ENCODE peak calls at places on chromosome 15, in five cellular contexts. G is A549, C is thyroid gland, H is gastrocnemius medialis, M is Peyer's patch. Q is an unnamed sample. For H3K4me1, the result is how much of the 10 kb centered on the place peaks cover.

GRCh38 chr15:70024521-70024920 is 73.2 kb downstream of the TLE3 start:
- DNase-seq in G (no peak), C (peak), H (no peak), M (no peak), Q (no peak)

GRCh38 chr15:93235926-93236781 is 147.1 kb upstream of the RGMA start:
- DNase-seq in G (peak), C (peak), H (peak), M (peak), Q (peak)

GRCh38 chr15:70867911-70868467 is 14.0 kb upstream of the LARP6 start:
- DNase-seq in G (no peak), C (no peak), H (no peak), M (no peak), Q (peak)

GRCh38 chr15:31483924-31484368 is 157.3 kb downstream of the KLF13 start:
- DNase-seq in G (no peak), C (no peak), H (no peak), M (peak), Q (no peak)

GRCh38 chr15:73959012-73959581 is 32.8 kb downstream of the LOXL1 start:
- DNase-seq in G (no peak), C (no peak), H (no peak), M (no peak), Q (no peak)

GRCh38 chr15:41494922-41495735 is 1.5 kb downstream of the ITPKA start:
- DNase-seq in G (no peak), C (no peak), H (no peak), M (peak), Q (no peak)

GRCh38 chr15:27238209-27238608 is 267.2 kb downstream of the GABRG3 start:
- DNase-seq in G (no peak), C (no peak), H (no peak), M (no peak), Q (no peak)

GRCh38 chr15:88337993-88338392 is 81.5 kb upstream of the NTRK3 start:
- DNase-seq in G (peak), C (no peak), H (no peak), M (no peak), Q (no peak)

GRCh38 chr15:24076090-24076784 is 389.1 kb upstream of the NDN start:
- DNase-seq in G (no peak), C (no peak), H (no peak), M (no peak), Q (no peak)

GRCh38 chr15:94576889-94577533 is 345.6 kb downstream of the MCTP2 start:
- DNase-seq in G (peak), C (peak), H (no peak), M (peak), Q (peak)

GRCh38 chr15:33200903-33201302 is 6.4 kb upstream of the FMN1 start:
- DNase-seq in G (no peak), C (no peak), H (no peak), M (no peak), Q (no peak)

GRCh38 chr15:83571820-83572707 is 81.9 kb upstream of the ADAMTSL3 start:
- DNase-seq in G (peak), C (no peak), H (no peak), M (no peak), Q (no peak)

GRCh38 chr15:80844011-80844732 is 65.0 kb downstream of the CEMIP start:
- DNase-seq in G (no peak), C (no peak), H (no peak), M (no peak), Q (no peak)
- H3K27ac ChIP-seq in G (no peak), C (no peak), H (no peak), M (no peak), Q (no peak)

GRCh38 chr15:85591622-85592021 is 203.1 kb downstream of the KLHL25 start:
- DNase-seq in G (no peak), C (no peak), H (no peak), M (no peak), Q (no peak)
- H3K4me1 ChIP-seq in G (half or more), C (under half), H (half or more), M (under half), Q (half or more)

DNA sequence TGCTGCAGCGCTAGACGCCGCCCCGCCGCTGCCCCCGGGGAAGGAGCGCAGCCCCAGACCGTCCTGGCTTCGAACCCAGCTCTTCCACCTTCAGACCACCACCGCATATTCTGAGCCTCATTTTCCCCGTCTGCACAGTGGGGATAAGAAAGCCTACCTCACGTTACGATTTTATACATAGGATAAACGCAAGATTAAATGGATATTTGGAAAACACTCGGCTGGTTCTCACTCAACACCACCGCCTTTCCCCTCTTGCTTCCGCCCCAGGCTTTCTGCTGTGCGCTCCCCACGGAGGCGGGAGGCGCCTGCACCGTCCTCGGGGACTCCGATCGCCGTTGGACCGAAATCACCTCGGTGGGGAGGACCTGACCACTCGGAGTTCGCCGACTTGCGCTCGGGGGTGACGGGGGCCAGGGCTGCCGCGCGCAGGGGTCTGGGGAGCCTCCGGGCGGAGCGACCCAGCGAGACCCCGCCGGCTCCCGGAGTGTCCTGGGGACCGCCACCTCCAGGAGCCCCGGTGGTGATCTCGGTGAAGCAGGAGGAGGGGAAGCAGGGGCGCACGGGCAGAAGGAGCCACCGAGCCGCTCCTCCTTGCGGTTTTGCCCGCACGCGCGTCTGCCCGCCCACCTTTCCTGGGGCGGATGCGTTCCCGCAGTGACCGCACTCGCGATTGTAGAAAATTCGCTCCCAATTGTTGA is 4.0 kb downstream of the FBXL22 start:
- DNase-seq in G (peak), C (peak), H (no peak), M (peak), Q (peak)
- H3K27ac ChIP-seq in G (peak), C (peak), H (peak), M (peak), Q (peak)

GRCh38 chr15:63517202-63517601 is 12.8 kb downstream of the USP3 start:
- DNase-seq in G (no peak), C (no peak), H (no peak), M (no peak), Q (no peak)
- H3K4me1 ChIP-seq in G (half or more), C (under half), H (half or more), M (under half), Q (half or more)

DNA sequence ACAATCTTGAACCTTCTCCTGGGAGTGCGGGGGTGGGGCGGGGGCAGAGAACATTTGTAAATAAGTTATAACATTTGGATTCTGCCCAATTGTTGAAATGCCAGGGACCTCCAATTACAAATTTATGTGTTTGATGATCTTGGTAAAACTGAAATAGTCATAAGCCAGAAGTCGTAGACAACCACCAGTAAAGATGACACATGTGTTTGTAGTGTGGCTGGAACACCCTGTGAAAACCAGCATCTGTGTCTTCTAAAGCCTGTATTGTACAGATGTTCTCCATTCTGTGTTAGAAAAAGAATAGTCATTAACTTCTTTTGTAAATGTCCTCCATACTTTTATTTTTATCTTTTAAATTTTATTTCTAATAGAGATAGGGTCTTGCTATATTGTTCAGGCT is 61.8 kb downstream of the ARIH1 start:
- DNase-seq in G (no peak), C (no peak), H (no peak), M (no peak), Q (peak)
- H3K27ac ChIP-seq in G (no peak), C (no peak), H (no peak), M (no peak), Q (no peak)

GRCh38 chr15:99158626-99159412 is 53.9 kb downstream of the SYNM start:
- DNase-seq in G (no peak), C (peak), H (no peak), M (no peak), Q (no peak)
- H3K4me1 ChIP-seq in G (under half), C (under half), H (under half), M (under half), Q (under half)

GRCh38 chr15:62218841-62219240 is 53.8 kb upstream of the C2CD4B start:
- DNase-seq in G (no peak), C (no peak), H (no peak), M (no peak), Q (no peak)
- H3K27ac ChIP-seq in G (no peak), C (no peak), H (no peak), M (no peak), Q (no peak)

DNA sequence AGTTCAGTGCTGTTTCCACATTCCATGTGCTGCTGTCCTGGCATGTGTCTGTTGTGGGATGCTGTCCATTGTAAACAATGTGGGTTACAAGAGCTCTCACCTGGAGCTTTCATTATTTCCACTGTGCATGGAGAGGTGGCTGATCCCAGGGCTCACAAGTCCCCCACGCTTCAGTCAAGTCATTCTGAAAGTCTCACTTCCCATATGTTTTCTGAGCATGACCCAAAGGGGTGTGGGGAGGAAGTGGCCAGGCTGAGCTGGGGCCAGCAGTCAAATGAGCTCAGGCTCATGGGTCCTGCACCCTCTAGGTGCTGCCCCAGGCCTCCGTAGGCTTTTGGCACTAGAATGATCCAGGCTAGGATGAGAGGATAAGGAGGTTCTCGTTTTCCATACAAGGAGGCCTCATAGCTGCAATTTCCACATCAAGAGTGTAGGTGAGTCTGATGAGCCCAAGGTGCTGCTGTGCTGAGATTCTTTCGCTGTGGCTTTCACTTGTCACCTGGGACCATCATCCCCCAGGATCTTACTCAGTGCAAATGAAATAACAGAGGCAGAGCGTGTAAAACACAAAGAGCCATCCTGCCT is 22.0 kb downstream of the STARD5 start:
- DNase-seq in G (no peak), C (no peak), H (no peak), M (peak), Q (no peak)
- H3K4me1 ChIP-seq in G (under half), C (under half), H (under half), M (under half), Q (under half)